ENCODE peak calls at places on chromosome 12, in seven cellular contexts. One of them, this sample, is unnamed.

GRCh38 chr12:127893875-127894635 is 372.9 kb upstream of the TMEM132C start:
- DNase-seq in activated CD4-positive, alpha-beta T cell treated with anti-CD3 and anti-CD28 coated beads, Interleukin-2, amount 50 U/mL, for 1 hour: no peak
- DNase-seq in EL: no peak
- DNase-seq in cerebellum: no peak
- DNase-seq in RCC 7860: no peak
- DNase-seq in fibroblast of the aortic adventitia: peak
- DNase-seq in kidney tubule cell: no peak
- DNase-seq in this sample: peak

GRCh38 chr12:65355461-65355860 is 77.0 kb downstream of the MSRB3 start:
- DNase-seq in fibroblast of the aortic adventitia: peak
- DNase-seq in kidney tubule cell: peak
- DNase-seq in activated CD4-positive, alpha-beta T cell treated with anti-CD3 and anti-CD28 coated beads, Interleukin-2, amount 50 U/mL, for 1 hour: no peak
- DNase-seq in EL: peak
- DNase-seq in RCC 7860: no peak
- DNase-seq in cerebellum: no peak
- DNase-seq in this sample: no peak

GRCh38 chr12:113071427-113072112 is 15.0 kb downstream of the DTX1 start:
- DNase-seq in EL: no peak
- DNase-seq in activated CD4-positive, alpha-beta T cell treated with anti-CD3 and anti-CD28 coated beads, Interleukin-2, amount 50 U/mL, for 1 hour: no peak
- DNase-seq in fibroblast of the aortic adventitia: no peak
- DNase-seq in kidney tubule cell: no peak
- DNase-seq in cerebellum: no peak
- DNase-seq in RCC 7860: no peak
- DNase-seq in this sample: no peak

GRCh38 chr12:47763481-47764344 is 5.0 kb upstream of the RAPGEF3 start:
- DNase-seq in fibroblast of the aortic adventitia: no peak
- DNase-seq in cerebellum: no peak
- DNase-seq in EL: no peak
- DNase-seq in activated CD4-positive, alpha-beta T cell treated with anti-CD3 and anti-CD28 coated beads, Interleukin-2, amount 50 U/mL, for 1 hour: no peak
- DNase-seq in kidney tubule cell: peak
- DNase-seq in RCC 7860: peak
- DNase-seq in this sample: peak

GRCh38 chr12:64625243-64626077 is 15.2 kb downstream of the RASSF3 start:
- DNase-seq in kidney tubule cell: peak
- DNase-seq in EL: peak
- DNase-seq in cerebellum: no peak
- DNase-seq in RCC 7860: peak
- DNase-seq in activated CD4-positive, alpha-beta T cell treated with anti-CD3 and anti-CD28 coated beads, Interleukin-2, amount 50 U/mL, for 1 hour: no peak
- DNase-seq in fibroblast of the aortic adventitia: peak
- DNase-seq in this sample: peak

GRCh38 chr12:29732211-29732992 is 51.3 kb downstream of the TMTC1 start:
- DNase-seq in RCC 7860: no peak
- DNase-seq in EL: no peak
- DNase-seq in kidney tubule cell: no peak
- DNase-seq in activated CD4-positive, alpha-beta T cell treated with anti-CD3 and anti-CD28 coated beads, Interleukin-2, amount 50 U/mL, for 1 hour: no peak
- DNase-seq in fibroblast of the aortic adventitia: peak
- DNase-seq in cerebellum: no peak
- DNase-seq in this sample: no peak

GRCh38 chr12:12693111-12693671 is 2.8 kb downstream of the GPR19 start:
- DNase-seq in activated CD4-positive, alpha-beta T cell treated with anti-CD3 and anti-CD28 coated beads, Interleukin-2, amount 50 U/mL, for 1 hour: no peak
- DNase-seq in cerebellum: no peak
- DNase-seq in RCC 7860: no peak
- DNase-seq in kidney tubule cell: peak
- DNase-seq in EL: no peak
- DNase-seq in fibroblast of the aortic adventitia: no peak
- DNase-seq in this sample: no peak

GRCh38 chr12:70837026-70837425 is 83.5 kb downstream of the PTPRR start:
- DNase-seq in cerebellum: no peak
- DNase-seq in EL: no peak
- DNase-seq in activated CD4-positive, alpha-beta T cell treated with anti-CD3 and anti-CD28 coated beads, Interleukin-2, amount 50 U/mL, for 1 hour: no peak
- DNase-seq in RCC 7860: no peak
- DNase-seq in kidney tubule cell: no peak
- DNase-seq in fibroblast of the aortic adventitia: no peak
- DNase-seq in this sample: no peak

GRCh38 chr12:3418609-3419469 is 72.2 kb upstream of the PRMT8 start:
- DNase-seq in cerebellum: no peak
- DNase-seq in activated CD4-positive, alpha-beta T cell treated with anti-CD3 and anti-CD28 coated beads, Interleukin-2, amount 50 U/mL, for 1 hour: no peak
- DNase-seq in EL: no peak
- DNase-seq in RCC 7860: no peak
- DNase-seq in kidney tubule cell: no peak
- DNase-seq in fibroblast of the aortic adventitia: no peak
- DNase-seq in this sample: no peak

GRCh38 chr12:20142956-20143355 is 225.4 kb upstream of the PDE3A start:
- DNase-seq in activated CD4-positive, alpha-beta T cell treated with anti-CD3 and anti-CD28 coated beads, Interleukin-2, amount 50 U/mL, for 1 hour: no peak
- DNase-seq in cerebellum: no peak
- DNase-seq in fibroblast of the aortic adventitia: no peak
- DNase-seq in kidney tubule cell: no peak
- DNase-seq in EL: no peak
- DNase-seq in RCC 7860: no peak
- DNase-seq in this sample: no peak

GRCh38 chr12:12081836-12082497 is 11.2 kb downstream of the BCL2L14 start:
- DNase-seq in kidney tubule cell: peak
- DNase-seq in EL: peak
- DNase-seq in activated CD4-positive, alpha-beta T cell treated with anti-CD3 and anti-CD28 coated beads, Interleukin-2, amount 50 U/mL, for 1 hour: no peak
- DNase-seq in cerebellum: peak
- DNase-seq in RCC 7860: peak
- DNase-seq in fibroblast of the aortic adventitia: peak
- DNase-seq in this sample: peak

GRCh38 chr12:2811791-2812190 is 677 bp upstream of the ITFG2 start:
- DNase-seq in kidney tubule cell: no peak
- DNase-seq in EL: no peak
- DNase-seq in activated CD4-positive, alpha-beta T cell treated with anti-CD3 and anti-CD28 coated beads, Interleukin-2, amount 50 U/mL, for 1 hour: no peak
- DNase-seq in cerebellum: no peak
- DNase-seq in fibroblast of the aortic adventitia: no peak
- DNase-seq in RCC 7860: no peak
- DNase-seq in this sample: no peak

GRCh38 chr12:91414147-91414546 is 231.5 kb upstream of the DCN start:
- DNase-seq in fibroblast of the aortic adventitia: no peak
- DNase-seq in activated CD4-positive, alpha-beta T cell treated with anti-CD3 and anti-CD28 coated beads, Interleukin-2, amount 50 U/mL, for 1 hour: no peak
- DNase-seq in kidney tubule cell: no peak
- DNase-seq in EL: no peak
- DNase-seq in RCC 7860: no peak
- DNase-seq in cerebellum: no peak
- DNase-seq in this sample: no peak

GRCh38 chr12:67155863-67156262 is 113.3 kb upstream of the CAND1 start:
- DNase-seq in cerebellum: no peak
- DNase-seq in kidney tubule cell: peak
- DNase-seq in fibroblast of the aortic adventitia: peak
- DNase-seq in RCC 7860: no peak
- DNase-seq in activated CD4-positive, alpha-beta T cell treated with anti-CD3 and anti-CD28 coated beads, Interleukin-2, amount 50 U/mL, for 1 hour: no peak
- DNase-seq in EL: peak
- DNase-seq in this sample: peak

GRCh38 chr12:86134571-86134970 is 121.6 kb downstream of the MGAT4C start:
- DNase-seq in fibroblast of the aortic adventitia: peak
- DNase-seq in EL: peak
- DNase-seq in activated CD4-positive, alpha-beta T cell treated with anti-CD3 and anti-CD28 coated beads, Interleukin-2, amount 50 U/mL, for 1 hour: no peak
- DNase-seq in kidney tubule cell: peak
- DNase-seq in RCC 7860: peak
- DNase-seq in cerebellum: no peak
- DNase-seq in this sample: peak